ENCODE peak calls at places on chromosomes 1 and 21, in seven cellular contexts. One of them, this sample, is unnamed.

GRCh38 chr1:94165843-94166242 is 44.9 kb upstream of the ABCA4 start:
- DNase-seq in spleen: no peak
- DNase-seq in neuronal stem cell: no peak
- DNase-seq in astrocyte: no peak
- DNase-seq in myocyte: no peak
- DNase-seq in A549: no peak
- DNase-seq in retinal pigment epithelial cell: no peak
- DNase-seq in this sample: no peak

GRCh38 chr1:2611034-2611501 is 21.7 kb downstream of the MMEL1 start:
- DNase-seq in spleen: peak; percentile 69
- DNase-seq in neuronal stem cell: peak; percentile 53
- DNase-seq in astrocyte: no peak
- DNase-seq in myocyte: peak; percentile 32
- DNase-seq in A549: no peak
- DNase-seq in retinal pigment epithelial cell: no peak
- DNase-seq in this sample: peak; percentile 7

GRCh38 chr1:63621075-63621474 is 27.9 kb downstream of the PGM1 start:
- DNase-seq in spleen: no peak
- DNase-seq in neuronal stem cell: no peak
- DNase-seq in astrocyte: no peak
- DNase-seq in myocyte: no peak
- DNase-seq in A549: no peak
- DNase-seq in retinal pigment epithelial cell: no peak
- DNase-seq in this sample: no peak

GRCh38 chr1:20735581-20736111 is 3.1 kb upstream of the SH2D5 start:
- DNase-seq in spleen: no peak
- DNase-seq in neuronal stem cell: no peak
- DNase-seq in astrocyte: peak; percentile 10
- DNase-seq in myocyte: no peak
- DNase-seq in A549: no peak
- DNase-seq in retinal pigment epithelial cell: no peak
- DNase-seq in this sample: no peak

GRCh38 chr1:21201650-21202049 is 25.0 kb upstream of the EIF4G3 start:
- DNase-seq in spleen: no peak
- DNase-seq in neuronal stem cell: no peak
- DNase-seq in astrocyte: no peak
- DNase-seq in myocyte: no peak
- DNase-seq in A549: no peak
- DNase-seq in retinal pigment epithelial cell: no peak
- DNase-seq in this sample: no peak

GRCh38 chr1:181714428-181714827 is 231.1 kb downstream of the CACNA1E start:
- DNase-seq in spleen: no peak
- DNase-seq in neuronal stem cell: no peak
- DNase-seq in astrocyte: peak; percentile 24
- DNase-seq in myocyte: no peak
- DNase-seq in A549: no peak
- DNase-seq in retinal pigment epithelial cell: no peak
- DNase-seq in this sample: no peak

GRCh38 chr1:17542696-17543095 is 3.2 kb downstream of the ARHGEF10L start:
- DNase-seq in spleen: no peak
- DNase-seq in neuronal stem cell: no peak
- DNase-seq in astrocyte: no peak
- DNase-seq in myocyte: no peak
- DNase-seq in A549: no peak
- DNase-seq in retinal pigment epithelial cell: no peak
- DNase-seq in this sample: no peak

GRCh38 chr1:39637301-39637700 is 2.1 kb downstream of the HEYL start:
- DNase-seq in spleen: no peak
- DNase-seq in neuronal stem cell: no peak
- DNase-seq in astrocyte: no peak
- DNase-seq in myocyte: no peak
- DNase-seq in A549: no peak
- DNase-seq in retinal pigment epithelial cell: no peak
- DNase-seq in this sample: no peak

GRCh38 chr1:177209357-177209756 is 38.6 kb downstream of the BRINP2 start:
- DNase-seq in spleen: peak; percentile 67
- DNase-seq in neuronal stem cell: no peak
- DNase-seq in astrocyte: peak; percentile 99
- DNase-seq in myocyte: peak; percentile 100
- DNase-seq in A549: peak; percentile 96
- DNase-seq in retinal pigment epithelial cell: peak; percentile 90
- DNase-seq in this sample: peak; percentile 100

GRCh38 chr1:187682112-187682511 is 853.4 kb downstream of the PLA2G4A start:
- DNase-seq in spleen: no peak
- DNase-seq in neuronal stem cell: no peak
- DNase-seq in astrocyte: no peak
- DNase-seq in myocyte: no peak
- DNase-seq in A549: no peak
- DNase-seq in retinal pigment epithelial cell: no peak
- DNase-seq in this sample: no peak

GRCh38 chr1:44233593-44233992 is 20.3 kb downstream of the DMAP1 start:
- DNase-seq in spleen: no peak
- DNase-seq in neuronal stem cell: no peak
- DNase-seq in astrocyte: no peak
- DNase-seq in myocyte: no peak
- DNase-seq in A549: no peak
- DNase-seq in retinal pigment epithelial cell: no peak
- DNase-seq in this sample: no peak

GRCh38 chr1:27436204-27437159 is 44.1 kb downstream of the GPR3 start:
- DNase-seq in spleen: no peak
- DNase-seq in neuronal stem cell: no peak
- DNase-seq in astrocyte: peak; percentile 78
- DNase-seq in myocyte: peak; percentile 62
- DNase-seq in A549: peak; percentile 67
- DNase-seq in retinal pigment epithelial cell: peak; percentile 17
- DNase-seq in this sample: peak; percentile 74

GRCh38 chr1:206067486-206068302 is 14.7 kb downstream of the RHEX start:
- DNase-seq in spleen: no peak
- DNase-seq in neuronal stem cell: no peak
- DNase-seq in astrocyte: no peak
- DNase-seq in myocyte: no peak
- DNase-seq in A549: no peak
- DNase-seq in retinal pigment epithelial cell: no peak
- DNase-seq in this sample: no peak

GRCh38 chr1:97499667-97500066 is 421.2 kb downstream of the DPYD start:
- DNase-seq in spleen: no peak
- DNase-seq in neuronal stem cell: no peak
- DNase-seq in astrocyte: no peak
- DNase-seq in myocyte: no peak
- DNase-seq in A549: no peak
- DNase-seq in retinal pigment epithelial cell: no peak
- DNase-seq in this sample: no peak

GRCh38 chr1:24929091-24929875 is 793 bp downstream of the RUNX3 start:
- DNase-seq in spleen: peak; percentile 92
- DNase-seq in neuronal stem cell: peak; percentile 41
- DNase-seq in astrocyte: no peak
- DNase-seq in myocyte: no peak
- DNase-seq in A549: peak; percentile 27
- DNase-seq in retinal pigment epithelial cell: no peak
- DNase-seq in this sample: no peak

GRCh38 chr1:9860887-9861286 is 37.1 kb upstream of the CLSTN1 start:
- DNase-seq in spleen: no peak
- DNase-seq in neuronal stem cell: no peak
- DNase-seq in astrocyte: no peak
- DNase-seq in myocyte: peak; percentile 92
- DNase-seq in A549: no peak
- DNase-seq in retinal pigment epithelial cell: no peak
- DNase-seq in this sample: no peak

GRCh38 chr1:181149326-181150000 is 61.0 kb downstream of the IER5 start:
- DNase-seq in spleen: peak; percentile 89
- DNase-seq in neuronal stem cell: no peak
- DNase-seq in astrocyte: no peak
- DNase-seq in myocyte: peak; percentile 27
- DNase-seq in A549: no peak
- DNase-seq in retinal pigment epithelial cell: no peak
- DNase-seq in this sample: no peak

GRCh38 chr21:38954450-38955059 is 148.8 kb downstream of the ETS2 start:
- DNase-seq in spleen: no peak
- DNase-seq in neuronal stem cell: no peak
- DNase-seq in astrocyte: no peak
- DNase-seq in myocyte: no peak
- DNase-seq in A549: no peak
- DNase-seq in retinal pigment epithelial cell: no peak
- DNase-seq in this sample: no peak

GRCh38 chr21:44933938-44934260 is 5.9 kb upstream of the SLX9 start:
- DNase-seq in spleen: peak; percentile 73
- DNase-seq in neuronal stem cell: no peak
- DNase-seq in astrocyte: no peak
- DNase-seq in myocyte: no peak
- DNase-seq in A549: no peak
- DNase-seq in retinal pigment epithelial cell: no peak
- DNase-seq in this sample: no peak

GRCh38 chr1:55582078-55582477 is 366.9 kb upstream of the USP24 start:
- DNase-seq in spleen: no peak
- DNase-seq in neuronal stem cell: no peak
- DNase-seq in astrocyte: no peak
- DNase-seq in myocyte: no peak
- DNase-seq in A549: no peak
- DNase-seq in retinal pigment epithelial cell: no peak
- DNase-seq in this sample: no peak

GRCh38 chr1:22855668-22856606 is 116.7 kb downstream of the LACTBL1 start:
- DNase-seq in spleen: no peak
- DNase-seq in neuronal stem cell: no peak
- DNase-seq in astrocyte: no peak
- DNase-seq in myocyte: no peak
- DNase-seq in A549: no peak
- DNase-seq in retinal pigment epithelial cell: peak; percentile 52
- DNase-seq in this sample: no peak

GRCh38 chr1:237888143-237888542 is 2.6 kb downstream of the ZP4 start:
- DNase-seq in spleen: no peak
- DNase-seq in neuronal stem cell: no peak
- DNase-seq in astrocyte: no peak
- DNase-seq in myocyte: no peak
- DNase-seq in A549: no peak
- DNase-seq in retinal pigment epithelial cell: no peak
- DNase-seq in this sample: no peak

GRCh38 chr1:153288634-153289275 is 24.0 kb downstream of the PGLYRP3 start:
- DNase-seq in spleen: no peak
- DNase-seq in neuronal stem cell: no peak
- DNase-seq in astrocyte: no peak
- DNase-seq in myocyte: no peak
- DNase-seq in A549: peak; percentile 35
- DNase-seq in retinal pigment epithelial cell: no peak
- DNase-seq in this sample: no peak

This sample was measured in fibroblast of lung.